ENCODE peak calls at places on chromosomes 5 and 9, in six cellular contexts. M, A, N, W, B and G are unnamed samples.

GRCh38 chr5:66620711-66621110 is 24.5 kb downstream of the MAST4 start:
- DNase-seq in A (no peak), W (no peak), M (no peak), B (no peak), N (no peak), G (no peak)

GRCh38 chr5:16588434-16589214 is 28.2 kb downstream of the RETREG1 start:
- DNase-seq in B (no peak), A (peak; percentile 69), W (no peak), N (no peak), M (no peak), G (no peak)

GRCh38 chr5:180126716-180127681 is 55.4 kb upstream of the RNF130 start:
- DNase-seq in N (peak; percentile 61), B (no peak), W (no peak), A (peak; percentile 30), M (no peak), G (peak; percentile 58)

GRCh38 chr5:77232959-77233358 is 22.5 kb downstream of the PDE8B start:
- DNase-seq in B (no peak), A (peak; percentile 5), M (no peak), N (no peak), W (no peak), G (no peak)

GRCh38 chr5:21680661-21681060 is 1172.5 kb downstream of the CDH12 start:
- DNase-seq in B (peak; percentile 48), W (no peak), A (peak; percentile 75), M (no peak), N (no peak), G (peak; percentile 6)

GRCh38 chr9:130666393-130667116 is 2.2 kb downstream of the PRDM12 start:
- DNase-seq in W (no peak), M (no peak), N (no peak), A (no peak), B (no peak), G (no peak)

GRCh38 chr9:134136117-134136996 is 475 bp downstream of the WDR5 start:
- DNase-seq in M (peak; percentile 64), B (no peak), W (no peak), A (no peak), N (peak; percentile 56), G (no peak)

GRCh38 chr5:35159370-35159742 is 70.9 kb downstream of the PRLR start:
- DNase-seq in A (no peak), B (no peak), M (no peak), W (no peak), N (no peak), G (no peak)

GRCh38 chr9:1460143-1460769 is 410.1 kb downstream of the DMRT2 start:
- DNase-seq in N (no peak), B (no peak), W (no peak), M (peak; percentile 0), A (peak; percentile 47), G (peak; percentile 59)

GRCh38 chr9:911003-911402 is 65.5 kb upstream of the DMRT3 start:
- DNase-seq in W (no peak), N (no peak), A (no peak), B (no peak), M (no peak), G (no peak)

GRCh38 chr5:6597557-6597956 is 35.3 kb downstream of the NSUN2 start:
- DNase-seq in A (no peak), B (no peak), N (no peak), M (no peak), W (no peak), G (no peak)

GRCh38 chr5:14588758-14589543 is 7.4 kb downstream of the OTULINL start:
- DNase-seq in M (no peak), A (no peak), N (no peak), W (no peak), B (no peak), G (no peak)

GRCh38 chr5:176879663-176880392 is 19.3 kb downstream of the HK3 start:
- DNase-seq in B (no peak), M (no peak), N (no peak), W (no peak), A (no peak), G (no peak)

GRCh38 chr5:174147551-174147950 is 102.0 kb downstream of the NSG2 start:
- DNase-seq in W (no peak), A (no peak), B (no peak), N (no peak), M (no peak), G (no peak)

GRCh38 chr5:75509956-75510355 is 1.5 kb downstream of the CERT1 start:
- DNase-seq in N (no peak), B (peak; percentile 27), A (peak; percentile 9), W (no peak), M (no peak), G (peak; percentile 29)